ENCODE peak calls at places on chromosomes 1 and 21, in six cellular contexts. B is sigmoid colon, S is heart left ventricle, O is PC-3, R is A549, Z is psoas muscle. F is an unnamed sample.

GRCh38 chr21:35024475-35024874 is 24.6 kb downstream of the RUNX1 start:
- DNase-seq in B (no peak), S (no peak), O (no peak), R (no peak), Z (no peak), F (no peak)

GRCh38 chr1:236618507-236618906 is 14.2 kb upstream of the HEATR1 start:
- DNase-seq in B (no peak), S (no peak), O (no peak), R (no peak), Z (no peak), F (no peak)

GRCh38 chr1:114448370-114448769 is 62.6 kb downstream of the TRIM33 start:
- DNase-seq in B (no peak), S (no peak), O (no peak), R (no peak), Z (no peak), F (no peak)

GRCh38 chr1:117609471-117609911 is 3.6 kb downstream of the TENT5C start:
- DNase-seq in B (peak; percentile 86), S (peak; percentile 81), O (no peak), R (no peak), Z (peak; percentile 65), F (no peak)

GRCh38 chr1:115453666-115454065 is 115.6 kb upstream of the NGF start:
- DNase-seq in B (no peak), S (no peak), O (no peak), R (no peak), Z (no peak), F (no peak)

GRCh38 chr1:169874229-169874628 is 19.5 kb downstream of the SCYL3 start:
- DNase-seq in B (no peak), S (no peak), O (peak; percentile 83), R (no peak), Z (no peak), F (no peak)

GRCh38 chr1:205676597-205676996 is 3.7 kb downstream of the SLC45A3 start:
- DNase-seq in B (no peak), S (no peak), O (no peak), R (no peak), Z (no peak), F (no peak)

GRCh38 chr21:38813143-38813542 is 7.4 kb downstream of the ETS2 start:
- DNase-seq in B (no peak), S (no peak), O (no peak), R (no peak), Z (no peak), F (no peak)

GRCh38 chr1:107572674-107573205 is 392.2 kb downstream of the VAV3 start:
- DNase-seq in B (peak; percentile 72), S (no peak), O (peak; percentile 92), R (peak; percentile 35), Z (no peak), F (no peak)

GRCh38 chr1:204188959-204189639 is 7.2 kb downstream of the KISS1 start:
- DNase-seq in B (no peak), S (no peak), O (no peak), R (no peak), Z (no peak), F (no peak)

GRCh38 chr1:17618558-17619247 is 79.2 kb downstream of the ARHGEF10L start:
- DNase-seq in B (no peak), S (peak; percentile 58), O (no peak), R (no peak), Z (no peak), F (no peak)

GRCh38 chr1:243364866-243365265 is 109.0 kb downstream of the SDCCAG8 start:
- DNase-seq in B (no peak), S (no peak), O (no peak), R (peak; percentile 7), Z (no peak), F (no peak)

GRCh38 chr1:85607913-85608250 is 27.3 kb downstream of the CCN1 start:
- DNase-seq in B (no peak), S (no peak), O (no peak), R (no peak), Z (no peak), F (no peak)

GRCh38 chr1:56803561-56804156 is 15.5 kb downstream of the FYB2 start:
- DNase-seq in B (no peak), S (no peak), O (peak; percentile 67), R (peak; percentile 48), Z (no peak), F (no peak)

GRCh38 chr1:212980123-212980800 is 29.9 kb downstream of the VASH2 start:
- DNase-seq in B (no peak), S (peak; percentile 66), O (no peak), R (no peak), Z (peak; percentile 34), F (no peak)

GRCh38 chr1:116537439-116537838 is 33.4 kb downstream of the CD58 start:
- DNase-seq in B (no peak), S (no peak), O (peak; percentile 92), R (peak; percentile 14), Z (no peak), F (no peak)

GRCh38 chr1:1528639-1529267 is 11.7 kb downstream of the TMEM240 start:
- DNase-seq in B (no peak), S (no peak), O (no peak), R (no peak), Z (no peak), F (no peak)

GRCh38 chr1:232594018-232594502 is 35.9 kb downstream of the SIPA1L2 start:
- DNase-seq in B (no peak), S (no peak), O (no peak), R (no peak), Z (no peak), F (no peak)

GRCh38 chr1:23196627-23197328 is 20.5 kb downstream of the HTR1D start:
- DNase-seq in B (no peak), S (no peak), O (peak; percentile 96), R (peak; percentile 96), Z (no peak), F (no peak)

GRCh38 chr1:111615874-111616715 is 3.5 kb upstream of the RAP1A start:
- DNase-seq in B (no peak), S (no peak), O (no peak), R (no peak), Z (no peak), F (no peak)

GRCh38 chr1:67019600-67020136 is 34.3 kb downstream of the SLC35D1 start:
- DNase-seq in B (no peak), S (no peak), O (no peak), R (no peak), Z (no peak), F (peak; percentile 77)

GRCh38 chr1:236837115-236837514 is 42.0 kb downstream of the MTR start:
- DNase-seq in B (no peak), S (no peak), O (no peak), R (no peak), Z (no peak), F (no peak)

GRCh38 chr1:243268751-243269460 is 13.1 kb downstream of the SDCCAG8 start:
- DNase-seq in B (no peak), S (no peak), O (peak; percentile 66), R (peak; percentile 46), Z (no peak), F (no peak)

GRCh38 chr1:15708486-15709137 is 24.5 kb downstream of the PLEKHM2 start:
- DNase-seq in B (no peak), S (no peak), O (peak; percentile 59), R (no peak), Z (no peak), F (no peak)

GRCh38 chr1:37255111-37255795 is 219.1 kb upstream of the ZC3H12A start:
- DNase-seq in B (no peak), S (no peak), O (peak; percentile 29), R (peak; percentile 19), Z (no peak), F (no peak)

GRCh38 chr1:87439821-87440220 is 111.1 kb downstream of the LMO4 start:
- DNase-seq in B (no peak), S (no peak), O (no peak), R (no peak), Z (no peak), F (no peak)

GRCh38 chr21:34192646-34193285 is 119.4 kb downstream of the MRPS6 start:
- DNase-seq in B (no peak), S (no peak), O (no peak), R (no peak), Z (no peak), F (no peak)

GRCh38 chr1:3069491-3070303 is 694 bp downstream of the PRDM16 start:
- DNase-seq in B (peak; percentile 64), S (no peak), O (peak; percentile 40), R (peak; percentile 57), Z (peak; percentile 17), F (peak; percentile 8)

DNA sequence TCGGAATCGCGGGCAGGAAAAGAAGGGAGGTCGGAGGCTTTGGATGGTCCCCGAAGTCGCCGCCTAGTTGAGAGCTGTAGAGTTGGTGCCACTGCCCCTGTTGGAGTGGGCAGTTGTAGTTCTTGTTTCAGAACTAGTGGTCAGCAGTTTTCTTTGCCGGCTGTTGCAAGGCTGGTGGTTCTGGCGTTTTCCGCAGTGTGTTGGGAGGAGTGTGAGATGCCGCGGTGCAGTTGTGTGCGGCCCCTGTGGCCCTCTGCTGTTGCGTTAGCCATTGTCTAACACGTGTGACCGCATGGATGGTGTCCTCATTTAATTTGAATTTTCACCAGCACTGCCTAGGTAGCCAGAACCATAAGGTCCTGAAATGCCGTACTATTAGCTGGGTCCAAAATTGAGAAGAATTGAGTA is 1.4 kb downstream of the ARF1 start:
- DNase-seq in B (no peak), S (peak; percentile 45), O (peak; percentile 35), R (no peak), Z (peak; percentile 34), F (no peak)
- H3K27ac ChIP-seq in B (peak overlapping the region; percentile 97), S (peak overlapping the region; percentile 95), O (peak overlapping the region; percentile 33), R (peak overlapping the region; percentile 93), Z (peak overlapping the region; percentile 100), F (peak overlapping the region; percentile 99)

GRCh38 chr1:198620951-198621824 is 17.7 kb upstream of the PTPRC start:
- DNase-seq in B (no peak), S (no peak), O (no peak), R (no peak), Z (no peak), F (no peak)
- TF ChIP-seq CTCF in B (no peak), S (no peak), O (no peak), R (no peak), Z (no peak), F (no peak)

GRCh38 chr1:211734791-211735190 is 59.4 kb upstream of the NEK2 start:
- DNase-seq in B (no peak), S (no peak), O (peak; percentile 27), R (peak; percentile 39), Z (no peak), F (no peak)
- H3K27ac ChIP-seq in B (no peak overlapping the region), S (no peak overlapping the region), O (peak overlapping the region; percentile 72), R (peak overlapping the region; percentile 90), Z (no peak overlapping the region), F (no peak overlapping the region)

GRCh38 chr1:172727956-172728603 is 69.2 kb downstream of the FASLG start:
- DNase-seq in B (no peak), S (no peak), O (peak; percentile 97), R (peak; percentile 82), Z (no peak), F (no peak)

GRCh38 chr1:172727275-172727674 is 68.4 kb downstream of the FASLG start:
- DNase-seq in B (no peak), S (no peak), O (no peak), R (no peak), Z (no peak), F (no peak)

GRCh38 chr1:172723251-172723650 is 64.3 kb downstream of the FASLG start:
- DNase-seq in B (no peak), S (no peak), O (peak; percentile 68), R (no peak), Z (no peak), F (no peak)

GRCh38 chr1:172724746-172725613 is 66.1 kb downstream of the FASLG start:
- DNase-seq in B (no peak), S (no peak), O (no peak), R (no peak), Z (no peak), F (no peak)

GRCh38 chr1:172726740-172727139 is 67.8 kb downstream of the FASLG start:
- DNase-seq in B (no peak), S (no peak), O (no peak), R (no peak), Z (no peak), F (no peak)
- TF ChIP-seq CTCF in B (no peak), S (no peak), O (no peak), R (no peak), Z (no peak), F (no peak)

F was measured in ascending aorta.